ENCODE peak calls at places on chromosomes 3 and 15, in four cellular contexts. X is body of pancreas; P is effector CD4-positive, alpha-beta T cell; J is IMR-90. M is an unnamed sample.
A peak's percentile ranks its signal among the peaks of the same experiment; 100 is the strongest.

GRCh38 chr15:71752604-71753289 is 57.6 kb upstream of the NR2E3 start:
- DNase-seq in X (peak; percentile 65), J (peak; percentile 94), P (no peak), M (peak; percentile 38)

GRCh38 chr3:148950806-148951205 is 40.5 kb upstream of the GYG1 start:
- DNase-seq in X (no peak), P (no peak), J (peak; percentile 21), M (no peak)

GRCh38 chr3:153980252-153980590 is 141.0 kb upstream of the ARHGEF26 start:
- DNase-seq in P (no peak), X (no peak), J (no peak), M (no peak)

GRCh38 chr3:151816091-151816604 is 2.2 kb downstream of the AADAC start:
- DNase-seq in X (peak; percentile 40), J (peak; percentile 87), P (no peak), M (no peak)

GRCh38 chr3:149703474-149703873 is 45.6 kb upstream of the WWTR1 start:
- DNase-seq in X (no peak), J (peak; percentile 49), P (no peak), M (no peak)

GRCh38 chr3:190597291-190597690 is 83.4 kb downstream of the IL1RAP start:
- DNase-seq in P (no peak), X (no peak), J (no peak), M (no peak)

GRCh38 chr3:46491089-46492070 is 6.4 kb upstream of the RTP3 start:
- DNase-seq in X (peak; percentile 78), P (no peak), J (no peak), M (no peak)

GRCh38 chr15:50244153-50244552 is 21.4 kb downstream of the HDC start:
- DNase-seq in P (no peak), X (no peak), J (no peak), M (no peak)

GRCh38 chr3:111509308-111509707 is 32.7 kb upstream of the CD96 start:
- DNase-seq in X (no peak), J (no peak), P (no peak), M (no peak)

GRCh38 chr15:97995881-97996603 is 35.5 kb downstream of the ARRDC4 start:
- DNase-seq in X (peak; percentile 38), P (no peak), J (no peak), M (no peak)

GRCh38 chr15:39365873-39366272 is 215.0 kb upstream of the THBS1 start:
- DNase-seq in X (no peak), P (no peak), J (no peak), M (no peak)

GRCh38 chr3:33942483-33943150 is 144.2 kb downstream of the PDCD6IP start:
- DNase-seq in P (no peak), X (no peak), J (peak; percentile 45), M (no peak)

GRCh38 chr3:42033741-42034140 is 57.4 kb upstream of the TRAK1 start:
- DNase-seq in P (no peak), X (no peak), J (peak; percentile 78), M (no peak)

GRCh38 chr3:126913524-126913923 is 69.4 kb upstream of the PLXNA1 start:
- DNase-seq in J (no peak), X (no peak), P (no peak), M (peak; percentile 33)

GRCh38 chr3:153003860-153004259 is 158.2 kb upstream of the RAP2B start:
- DNase-seq in P (no peak), J (no peak), X (no peak), M (no peak)

GRCh38 chr3:176879710-176880109 is 317.6 kb downstream of the TBL1XR1 start:
- DNase-seq in J (no peak), P (no peak), X (no peak), M (no peak)

GRCh38 chr15:68542771-68543544 is 35.8 kb upstream of the CORO2B start:
- DNase-seq in J (peak; percentile 96), X (peak; percentile 44), P (no peak), M (no peak)

GRCh38 chr15:29925227-29926082 is 103.2 kb upstream of the TJP1 start:
- DNase-seq in J (peak; percentile 80), X (peak; percentile 47), P (no peak), M (no peak)

GRCh38 chr3:50365080-50365841 is 5.9 kb upstream of the TMEM115 start:
- DNase-seq in J (peak; percentile 49), X (peak; percentile 97), P (peak; percentile 94), M (peak; percentile 96)

GRCh38 chr3:192445768-192446644 is 281.3 kb downstream of the FGF12 start:
- DNase-seq in X (no peak), J (no peak), P (no peak), M (no peak)